ENCODE peak calls at places on chromosome 22, in five cellular contexts. I, C, N, M and Z are unnamed samples. For H3K36me3, the result is how much of the 10 kb centered on the place peaks cover.

GRCh38 chr22:50296658-50297490 is 10.6 kb downstream of the PLXNB2 start:
- DNase-seq in I (no peak), N (no peak), C (no peak), M (no peak), Z (no peak)

GRCh38 chr22:47328550-47329243 is 566.2 kb downstream of the TBC1D22A start:
- DNase-seq in C (no peak), I (peak), N (no peak), M (peak), Z (no peak)

GRCh38 chr22:36086170-36086490 is 57.5 kb upstream of the RBFOX2 start:
- DNase-seq in I (peak), N (no peak), C (no peak), M (no peak), Z (no peak)

GRCh38 chr22:25407859-25408229 is 156.6 kb upstream of the GRK3 start:
- DNase-seq in I (no peak), N (no peak), C (no peak), M (no peak), Z (no peak)

GRCh38 chr22:31526275-31526674 is 29.9 kb downstream of the SFI1 start:
- DNase-seq in C (no peak), N (no peak), M (no peak), I (no peak), Z (no peak)

GRCh38 chr22:30903876-30904460 is 64.6 kb downstream of the MORC2 start:
- DNase-seq in N (peak), C (no peak), M (no peak), I (no peak), Z (no peak)

GRCh38 chr22:30565341-30565740 is 9.1 kb downstream of the GAL3ST1 start:
- DNase-seq in N (no peak), M (peak), C (no peak), I (no peak), Z (no peak)

GRCh38 chr22:27919943-27920755 is 1.1 kb upstream of the PITPNB start:
- DNase-seq in C (no peak), N (no peak), I (no peak), M (peak), Z (peak)

GRCh38 chr22:28316014-28316413 is 363.6 kb downstream of the TTC28 start:
- DNase-seq in C (no peak), I (peak), N (peak), M (no peak), Z (no peak)

GRCh38 chr22:50715776-50716175 is 22.2 kb upstream of the ACR start:
- DNase-seq in I (no peak), M (no peak), C (no peak), N (no peak), Z (no peak)

GRCh38 chr22:37021710-37022482 is 2.4 kb downstream of the MPST start:
- DNase-seq in C (peak), I (peak), M (peak), N (peak), Z (no peak)

GRCh38 chr22:29623553-29624169 is 20.2 kb downstream of the NF2 start:
- DNase-seq in M (no peak), C (no peak), N (no peak), I (no peak), Z (no peak)

GRCh38 chr22:28986366-28986765 is 75.3 kb downstream of the C22orf31 start:
- DNase-seq in C (no peak), N (no peak), M (no peak), I (no peak), Z (no peak)

DNA sequence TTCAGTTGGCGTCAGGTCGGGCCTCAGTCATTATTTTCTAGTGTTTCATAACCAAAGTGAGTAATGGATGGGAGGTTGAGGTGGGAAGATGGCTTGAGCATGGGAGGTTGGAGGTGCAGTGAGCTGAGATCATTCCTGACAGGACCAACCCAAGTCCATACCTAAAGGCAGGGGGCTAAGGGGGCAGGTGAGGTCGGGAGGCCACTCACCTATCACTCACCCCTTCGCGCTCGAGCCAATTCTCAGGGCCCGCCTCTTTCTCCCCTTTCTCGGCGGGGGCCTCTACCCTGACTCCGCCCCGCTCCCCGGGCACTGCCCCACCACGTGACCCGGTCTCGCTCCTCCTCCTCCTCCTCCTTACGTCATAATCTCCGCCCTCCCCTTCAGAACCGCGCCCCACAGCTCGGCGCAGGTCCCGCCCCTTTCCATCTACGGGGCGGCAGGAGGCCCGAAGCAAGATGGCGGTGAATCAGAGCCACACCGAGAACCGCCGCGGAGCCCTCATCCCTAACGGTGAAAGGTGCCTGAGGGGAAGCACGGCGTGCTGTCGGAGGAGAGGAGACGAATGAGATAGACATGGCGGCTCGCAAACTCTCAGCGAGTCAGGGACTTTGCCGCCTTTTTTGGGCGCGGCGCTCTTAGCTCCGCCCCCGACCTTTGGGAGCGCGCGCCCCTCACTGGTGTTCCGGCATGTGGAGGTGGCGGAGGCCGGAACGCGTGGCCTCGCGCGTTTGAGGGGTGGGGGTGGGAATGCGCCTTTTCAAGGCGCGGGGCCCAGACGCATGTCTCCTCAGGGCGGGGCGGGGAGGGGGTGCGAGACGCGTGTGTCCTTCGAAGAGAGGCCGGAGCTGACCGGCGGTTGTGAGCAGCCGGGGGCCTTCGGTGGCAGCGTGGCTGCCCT is at the start of gene WBP2NL:
- DNase-seq in C (peak), M (peak), I (peak), N (peak), Z (peak)
- TF ChIP-seq POLR2A in C (peak), M (no peak), I (no peak), N (peak), Z (peak)

GRCh38 chr22:20807315-20807752 is 33.4 kb downstream of the SERPIND1 start:
- DNase-seq in N (no peak), M (peak), I (peak), C (no peak), Z (no peak)
- H3K36me3 ChIP-seq in N (half or more), M (under half), I (half or more), C (under half), Z (half or more)

GRCh38 chr22:41381329-41382097 is at the start of gene TEF:
- DNase-seq in I (peak), C (peak), M (peak), N (peak), Z (peak)
- TF ChIP-seq POLR2A in I (peak), C (peak), M (peak), N (no peak), Z (no peak)

GRCh38 chr22:23285236-23285635 is 104.9 kb downstream of the BCR start:
- DNase-seq in C (no peak), N (no peak), I (peak), M (no peak), Z (no peak)

GRCh38 chr22:23283591-23284503 is 103.5 kb downstream of the BCR start:
- DNase-seq in C (no peak), M (no peak), I (peak), N (no peak), Z (no peak)

GRCh38 chr22:23285734-23286133 is 105.4 kb downstream of the BCR start:
- DNase-seq in I (peak), N (no peak), C (no peak), M (peak), Z (no peak)

GRCh38 chr22:23282986-23283385 is 102.7 kb downstream of the BCR start:
- DNase-seq in N (no peak), M (no peak), I (no peak), C (no peak), Z (no peak)

DNA sequence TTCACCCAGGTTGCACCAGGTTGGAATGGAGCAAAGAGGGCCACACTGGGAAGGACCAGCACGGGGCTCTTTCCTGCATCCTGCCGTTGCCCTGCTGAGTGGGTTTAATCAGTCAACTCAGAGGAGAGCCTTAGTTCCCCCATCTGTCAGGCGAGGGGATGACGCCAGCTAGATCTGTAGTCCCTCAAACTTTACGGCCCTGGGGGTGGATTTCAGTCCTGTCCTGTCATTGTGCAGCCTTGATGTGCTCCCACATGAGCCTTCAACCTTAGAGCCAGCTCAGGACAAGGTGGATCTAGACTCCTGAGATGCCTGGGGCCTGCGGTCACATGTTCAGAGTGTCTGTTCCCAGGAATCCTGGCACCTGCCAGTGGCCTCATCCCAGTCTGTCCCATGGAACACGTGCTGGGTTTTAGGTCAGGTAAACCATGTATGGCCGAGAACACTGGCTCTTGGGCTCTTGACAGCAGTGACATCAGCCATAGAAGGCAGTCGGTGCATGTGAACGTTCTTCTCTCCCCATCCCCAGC is 104.3 kb downstream of the BCR start:
- DNase-seq in I (peak), N (no peak), M (no peak), C (no peak), Z (no peak)
- H3K36me3 ChIP-seq in I (half or more), N (half or more), M (under half), C (under half), Z (half or more)

DNA sequence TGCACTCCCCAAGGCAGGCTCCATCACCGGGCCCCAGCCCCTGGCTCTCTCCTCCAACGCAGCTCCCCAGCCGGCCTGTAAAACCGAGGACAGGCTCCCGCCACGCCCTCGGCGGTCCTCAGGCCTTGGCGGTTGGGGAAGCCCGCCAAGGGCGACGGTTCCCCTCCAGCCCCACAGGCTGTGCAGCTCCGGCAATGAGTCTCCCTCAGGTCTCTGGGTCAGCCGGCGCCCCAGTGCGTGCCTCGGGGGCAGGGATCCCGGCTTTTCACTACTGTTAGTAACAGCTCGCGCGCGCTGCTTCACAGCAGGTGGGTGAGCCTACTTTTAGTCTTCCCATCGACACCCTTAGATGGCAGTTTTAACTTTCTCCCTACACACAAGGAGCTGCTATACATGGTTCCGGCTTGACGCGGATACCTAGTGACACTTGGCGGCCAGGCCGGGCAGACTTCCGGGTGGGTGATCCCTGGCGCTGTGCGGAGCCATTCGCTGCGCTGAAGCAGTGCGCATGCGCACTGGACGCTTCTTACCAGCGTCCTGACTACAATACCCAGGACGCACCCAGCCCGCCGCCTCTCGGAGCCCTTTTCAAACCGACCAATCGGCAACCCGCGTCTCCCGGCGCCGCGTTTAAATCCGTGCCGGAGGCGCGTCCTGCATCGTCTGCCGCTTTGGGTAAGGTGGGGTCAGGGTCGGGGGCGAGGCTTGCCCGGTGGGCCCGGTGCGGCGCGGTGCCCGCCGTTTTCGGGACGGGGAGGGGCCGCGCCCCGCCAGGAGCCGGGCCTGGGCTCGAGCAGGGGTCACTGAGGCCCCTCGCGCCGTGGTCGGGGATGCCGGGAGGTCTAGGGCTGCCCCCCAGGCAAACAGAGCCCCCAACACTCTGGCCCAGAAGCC is at the start of gene GTSE1:
- DNase-seq in M (peak), C (peak), N (peak), I (peak), Z (peak)
- TF ChIP-seq POLR2A in M (no peak), C (peak), N (no peak), I (peak), Z (no peak)

GRCh38 chr22:23823331-23823791 is 15.4 kb downstream of the DERL3 start:
- DNase-seq in M (no peak), N (no peak), C (peak), I (no peak), Z (no peak)
- H3K36me3 ChIP-seq in M (half or more), N (half or more), C (under half), I (half or more), Z (half or more)

DNA sequence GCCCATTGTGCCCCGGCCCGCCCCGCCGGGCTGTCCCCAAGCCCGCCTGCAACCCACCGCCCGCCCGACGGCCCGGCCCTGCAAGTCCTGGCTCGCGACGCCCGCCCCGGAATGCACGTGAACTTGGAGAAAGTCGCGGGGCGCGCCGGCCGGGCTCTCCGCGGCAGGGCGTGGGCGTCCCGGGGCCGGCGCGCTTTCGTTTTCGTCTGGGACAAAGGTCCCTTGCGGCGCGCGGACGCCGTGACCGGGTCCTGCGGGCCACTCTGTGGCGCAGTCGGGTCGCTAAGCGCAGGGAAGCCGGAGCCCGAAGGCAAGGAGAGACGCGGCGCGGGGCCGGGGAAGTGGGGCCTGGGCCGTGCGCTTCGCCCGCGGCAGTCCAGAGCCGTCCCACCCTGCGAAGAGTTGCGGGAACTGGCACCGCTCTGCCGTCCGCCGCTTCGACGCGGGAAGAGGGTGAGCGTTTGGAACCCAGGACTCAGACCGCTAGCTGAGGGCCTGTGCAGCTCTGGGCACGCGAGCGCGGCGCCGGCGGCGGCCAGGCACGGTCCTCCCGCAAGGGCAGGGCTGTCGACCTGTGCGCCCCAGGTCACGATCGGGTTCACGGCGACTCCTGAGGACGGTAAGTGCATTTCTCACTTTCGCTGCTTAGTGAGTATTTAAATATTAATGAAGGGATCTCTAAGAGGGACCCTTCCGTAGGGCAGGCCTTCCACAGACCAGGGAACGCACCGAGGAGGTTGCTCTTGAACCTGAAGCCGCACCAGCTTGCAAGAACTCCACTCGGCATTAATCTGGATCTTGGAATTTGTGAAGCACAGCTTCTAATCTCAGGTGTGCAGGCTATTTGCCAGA is 78.1 kb upstream of the PPARA start:
- DNase-seq in C (peak), M (peak), I (no peak), N (peak), Z (peak)
- TF ChIP-seq POLR2A in C (peak), M (no peak), I (no peak), N (no peak), Z (no peak)